ENCODE peak calls at places on chromosomes 5 and 9, in six cellular contexts. A is neuronal stem cell, Q is H9, Z is PC-3, D is H1, G is mesendoderm. L is an unnamed sample. For H3K4me1 and H3K27me3, the result is how much of the 10 kb centered on the place peaks cover.

GRCh38 chr5:178793156-178793555 is 62.7 kb upstream of the ZNF354A start:
- DNase-seq in A (no peak), Q (peak), Z (peak), D (peak), G (peak), L (no peak)

GRCh38 chr5:9653811-9654210 is 23.7 kb upstream of the TAS2R1 start:
- DNase-seq in A (no peak), Q (no peak), Z (peak), D (no peak), G (peak), L (peak)

GRCh38 chr9:14286121-14286520 is 27.8 kb downstream of the NFIB start:
- DNase-seq in A (no peak), Q (no peak), Z (no peak), D (no peak), G (no peak), L (no peak)

GRCh38 chr5:42513246-42513645 is 90.0 kb downstream of the GHR start:
- DNase-seq in A (no peak), Q (no peak), Z (no peak), D (no peak), G (peak), L (no peak)

GRCh38 chr9:96075757-96076156 is 200.3 kb downstream of the ERCC6L2 start:
- DNase-seq in A (no peak), Q (no peak), Z (no peak), D (no peak), G (no peak), L (no peak)

GRCh38 chr9:14485366-14485765 is 171.4 kb upstream of the NFIB start:
- DNase-seq in A (no peak), Q (no peak), Z (peak), D (no peak), G (no peak), L (no peak)

GRCh38 chr9:93168581-93168980 is 15.4 kb upstream of the WNK2 start:
- DNase-seq in A (no peak), Q (no peak), Z (no peak), D (no peak), G (no peak), L (no peak)

GRCh38 chr5:149581931-149582768 is 852 bp downstream of the ARHGEF37 start:
- DNase-seq in A (peak), Q (peak), Z (peak), D (no peak), G (peak), L (peak)

GRCh38 chr9:117480251-117480650 is 65.4 kb upstream of the ASTN2 start:
- DNase-seq in A (no peak), Q (no peak), Z (no peak), D (no peak), G (no peak), L (no peak)

GRCh38 chr9:36213989-36214388 is 23.3 kb downstream of the CLTA start:
- DNase-seq in A (no peak), Q (no peak), Z (no peak), D (no peak), G (no peak), L (no peak)

DNA sequence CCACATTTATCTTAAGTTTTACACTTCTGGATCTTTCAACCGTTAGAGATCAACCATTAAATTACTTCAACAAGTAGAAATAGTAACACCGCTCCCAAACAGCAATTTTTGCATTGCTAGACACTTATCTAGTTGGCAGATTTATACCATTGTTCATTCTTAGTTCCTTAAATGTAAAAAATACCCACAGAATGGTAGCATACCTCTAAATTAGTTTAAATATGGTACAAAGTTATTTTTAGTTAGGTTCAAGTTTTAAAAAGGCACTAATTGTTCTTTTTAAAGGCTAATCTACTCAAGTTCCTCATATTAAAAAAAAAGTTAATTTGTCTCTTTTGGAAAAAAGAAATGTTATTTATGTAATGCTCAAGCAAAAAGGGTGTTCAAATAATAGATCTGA is 8.1 kb downstream of the PFDN1 start:
- DNase-seq in A (no peak), Q (no peak), Z (no peak), D (no peak), G (no peak), L (no peak)
- H3K4me1 ChIP-seq in A (under half), Q (under half), Z (half or more), D (under half), G (under half), L (half or more)

GRCh38 chr9:71904076-71904475 is 6.9 kb downstream of the ABHD17B start:
- DNase-seq in A (no peak), Q (no peak), Z (no peak), D (no peak), G (no peak), L (no peak)

GRCh38 chr9:71896762-71897161 is 14.2 kb downstream of the ABHD17B start:
- DNase-seq in A (no peak), Q (no peak), Z (no peak), D (no peak), G (no peak), L (no peak)

GRCh38 chr9:71895955-71896354 is 15.0 kb downstream of the ABHD17B start:
- DNase-seq in A (no peak), Q (no peak), Z (no peak), D (no peak), G (no peak), L (no peak)

GRCh38 chr9:71897573-71897972 is 13.4 kb downstream of the ABHD17B start:
- DNase-seq in A (no peak), Q (no peak), Z (no peak), D (no peak), G (no peak), L (no peak)

DNA sequence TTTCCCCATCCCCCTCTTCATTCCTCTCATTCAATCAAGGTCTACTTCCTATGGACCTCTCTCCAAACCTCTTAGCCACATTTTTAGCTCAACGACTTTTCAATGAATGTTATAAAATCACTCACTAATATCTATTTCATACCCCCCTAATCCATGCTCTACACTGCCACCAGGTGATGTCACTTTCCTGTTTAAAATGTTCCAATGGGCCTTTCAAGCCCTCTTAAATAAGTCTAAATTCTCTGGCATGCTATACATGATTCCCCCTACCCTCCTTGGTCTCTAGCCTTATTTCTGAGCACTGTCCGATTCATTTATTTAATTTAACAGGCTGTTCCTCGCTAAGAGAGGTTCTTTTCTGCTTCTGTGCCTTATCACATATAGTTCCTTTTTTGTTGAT is 9.3 kb downstream of the ABHD17B start:
- DNase-seq in A (no peak), Q (no peak), Z (no peak), D (no peak), G (peak), L (no peak)
- H3K9ac ChIP-seq in A (no peak), Q (no peak), Z (no peak), D (no peak), G (peak), L (no peak)

DNA sequence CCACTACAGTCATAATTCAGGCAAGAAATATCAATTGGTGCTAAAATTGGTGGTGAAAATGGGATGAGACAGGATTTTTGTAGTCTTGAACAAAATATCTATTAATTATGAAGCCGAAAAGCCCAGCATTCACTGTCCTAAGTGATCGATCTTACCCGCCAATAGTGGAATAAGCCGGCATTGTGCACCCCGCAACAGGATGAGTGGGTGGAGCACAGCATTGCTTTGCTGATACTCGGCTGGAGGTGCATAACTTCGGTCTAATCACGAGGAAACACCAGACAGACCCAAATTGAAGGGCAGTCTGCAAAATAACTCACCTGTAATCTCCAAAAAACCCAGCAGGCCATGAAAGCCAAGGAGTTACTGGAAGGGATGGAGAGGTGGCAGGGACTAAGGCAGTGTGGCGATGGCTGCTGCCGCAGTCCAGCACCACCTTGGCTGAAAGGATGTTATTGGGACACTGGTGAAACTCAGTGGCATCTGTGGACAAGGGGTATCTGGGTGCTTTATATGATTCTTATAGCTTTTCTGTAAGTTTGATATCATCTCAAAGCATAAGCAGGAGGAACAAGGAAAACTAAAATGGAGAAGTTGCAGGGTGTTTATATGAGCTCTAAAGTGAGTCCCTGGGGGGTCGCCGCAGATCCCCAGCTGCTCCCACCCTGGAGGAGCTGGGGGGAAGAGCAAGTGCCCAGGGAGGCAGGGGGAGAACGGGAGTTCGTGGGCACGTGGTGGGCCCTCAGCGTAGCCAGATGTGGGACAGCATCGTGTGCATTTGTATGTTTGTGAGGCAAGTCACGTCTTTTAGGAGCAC is 45.2 kb downstream of the AHRR start:
- DNase-seq in A (no peak), Q (no peak), Z (no peak), D (no peak), G (no peak), L (no peak)
- H3K27me3 ChIP-seq in A (under half), Q (under half), Z (under half), D (under half), G (under half), L (under half)

GRCh38 chr9:95071450-95071849 is 246.1 kb downstream of the FANCC start:
- DNase-seq in A (no peak), Q (no peak), Z (no peak), D (no peak), G (no peak), L (no peak)
- H3K4me1 ChIP-seq in A (under half), Q (under half), Z (under half), D (under half), G (under half), L (under half)

GRCh38 chr5:134072471-134073220 is 41.8 kb upstream of the TCF7 start:
- DNase-seq in A (no peak), Q (no peak), Z (no peak), D (no peak), G (no peak), L (no peak)

GRCh38 chr5:134070979-134071849 is 43.3 kb upstream of the TCF7 start:
- DNase-seq in A (peak), Q (peak), Z (no peak), D (no peak), G (peak), L (peak)

GRCh38 chr5:134069553-134069952 is 44.9 kb upstream of the TCF7 start:
- DNase-seq in A (no peak), Q (no peak), Z (no peak), D (no peak), G (peak), L (no peak)

GRCh38 chr5:134071850-134072207 is 42.7 kb upstream of the TCF7 start:
- DNase-seq in A (no peak), Q (no peak), Z (no peak), D (no peak), G (no peak), L (no peak)

GRCh38 chr5:134070648-134070978 is 43.9 kb upstream of the TCF7 start:
- DNase-seq in A (no peak), Q (no peak), Z (no peak), D (no peak), G (no peak), L (no peak)
- H3K9ac ChIP-seq in A (no peak), Q (no peak), Z (no peak), D (no peak), G (peak), L (no peak)

DNA sequence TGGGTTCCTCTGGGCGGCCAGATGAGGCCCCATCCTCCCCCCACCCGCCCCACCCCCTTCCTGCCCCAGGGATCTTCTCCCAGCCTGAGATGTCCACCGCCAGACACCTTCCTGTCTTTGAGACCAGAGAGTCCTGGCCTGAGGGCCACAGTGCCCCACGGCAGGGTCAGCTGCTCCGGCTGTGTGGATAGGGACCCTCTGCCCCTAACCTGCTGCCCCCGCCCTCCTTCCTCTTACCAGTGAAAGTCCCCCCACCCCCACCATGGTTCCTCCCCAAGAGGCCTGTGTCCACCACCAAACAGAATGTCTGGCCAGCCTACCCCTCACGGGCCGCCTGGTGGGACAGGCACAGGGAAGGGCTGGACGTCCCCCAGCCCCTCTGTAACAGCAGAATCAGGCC is 43.0 kb upstream of the UBAC1 start:
- DNase-seq in A (no peak), Q (no peak), Z (no peak), D (no peak), G (no peak), L (no peak)
- H3K27me3 ChIP-seq in A (under half), Q (under half), Z (under half), D (under half), G (under half), L (under half)

GRCh38 chr5:132103969-132104391 is 30.4 kb downstream of the CSF2 start:
- DNase-seq in A (no peak), Q (no peak), Z (no peak), D (no peak), G (no peak), L (no peak)

GRCh38 chr5:132102944-132103343 is 29.4 kb downstream of the CSF2 start:
- DNase-seq in A (no peak), Q (no peak), Z (no peak), D (no peak), G (no peak), L (no peak)

GRCh38 chr5:132104561-132104960 is 31.0 kb downstream of the CSF2 start:
- DNase-seq in A (no peak), Q (no peak), Z (peak), D (no peak), G (no peak), L (peak)

GRCh38 chr5:132103380-132103951 is 29.9 kb downstream of the CSF2 start:
- DNase-seq in A (no peak), Q (no peak), Z (peak), D (no peak), G (no peak), L (peak)

GRCh38 chr5:132105688-132106087 is 32.1 kb downstream of the CSF2 start:
- DNase-seq in A (no peak), Q (no peak), Z (no peak), D (no peak), G (no peak), L (no peak)
- H3K4me1 ChIP-seq in A (under half), Q (under half), Z (under half), D (under half), G (under half), L (under half)

GRCh38 chr5:132952829-132953228 is 10.6 kb downstream of the AFF4 start:
- DNase-seq in A (no peak), Q (no peak), Z (no peak), D (no peak), G (no peak), L (no peak)
- H3K9ac ChIP-seq in A (no peak), Q (no peak), Z (no peak), D (no peak), G (no peak), L (no peak)

GRCh38 chr5:154486427-154486866 is 8.4 kb upstream of the HAND1 start:
- DNase-seq in A (no peak), Q (peak), Z (no peak), D (no peak), G (no peak), L (no peak)

GRCh38 chr5:154485092-154485491 is 7.1 kb upstream of the HAND1 start:
- DNase-seq in A (peak), Q (no peak), Z (no peak), D (no peak), G (no peak), L (no peak)

GRCh38 chr5:154484393-154484944 is 6.4 kb upstream of the HAND1 start:
- DNase-seq in A (peak), Q (no peak), Z (no peak), D (no peak), G (no peak), L (no peak)

GRCh38 chr5:154485850-154486426 is 7.9 kb upstream of the HAND1 start:
- DNase-seq in A (no peak), Q (peak), Z (no peak), D (no peak), G (no peak), L (no peak)

GRCh38 chr5:154487541-154487940 is 9.5 kb upstream of the HAND1 start:
- DNase-seq in A (no peak), Q (peak), Z (no peak), D (no peak), G (no peak), L (no peak)
- H3K27me3 ChIP-seq in A (half or more), Q (half or more), Z (half or more), D (under half), G (under half), L (half or more)

GRCh38 chr5:15010936-15011335 is 139.4 kb upstream of the ANKH start:
- DNase-seq in A (no peak), Q (no peak), Z (no peak), D (no peak), G (no peak), L (no peak)
- H3K4me1 ChIP-seq in A (under half), Q (under half), Z (under half), D (under half), G (under half), L (under half)